ENCODE peak calls at places on chromosome 14, in eight cellular contexts. One of them, this sample, is unnamed.
A peak's percentile ranks its signal among the peaks of the same experiment; 100 is the strongest.

GRCh38 chr14:58082491-58083098 is 69.4 kb downstream of the ARMH4 start:
- DNase-seq in NCI-H2107: no peak
- DNase-seq in T1000: no peak
- DNase-seq in GM13977: no peak
- DNase-seq in cardiac muscle cell: peak; percentile 84
- DNase-seq in activated T-cell treated with anti-CD3 and anti-CD28 coated beads for 1 hour: no peak
- DNase-seq in tibial artery: no peak
- DNase-seq in NCI-H2081: no peak
- DNase-seq in this sample: no peak

GRCh38 chr14:75454963-75455546 is 27.2 kb downstream of the JDP2 start:
- DNase-seq in NCI-H2107: no peak
- DNase-seq in T1000: peak; percentile 16
- DNase-seq in GM13977: no peak
- DNase-seq in cardiac muscle cell: peak; percentile 85
- DNase-seq in activated T-cell treated with anti-CD3 and anti-CD28 coated beads for 1 hour: no peak
- DNase-seq in tibial artery: peak; percentile 84
- DNase-seq in NCI-H2081: no peak
- DNase-seq in this sample: no peak

GRCh38 chr14:102507026-102507860 is 2.3 kb downstream of the ANKRD9 start:
- DNase-seq in NCI-H2107: no peak
- DNase-seq in T1000: no peak
- DNase-seq in GM13977: peak; percentile 26
- DNase-seq in cardiac muscle cell: peak; percentile 51
- DNase-seq in activated T-cell treated with anti-CD3 and anti-CD28 coated beads for 1 hour: no peak
- DNase-seq in tibial artery: no peak
- DNase-seq in NCI-H2081: no peak
- DNase-seq in this sample: no peak

GRCh38 chr14:28765907-28766504 is 581 bp upstream of the FOXG1 start:
- DNase-seq in NCI-H2107: peak; percentile 58
- DNase-seq in T1000: no peak
- DNase-seq in GM13977: no peak
- DNase-seq in cardiac muscle cell: peak; percentile 15
- DNase-seq in activated T-cell treated with anti-CD3 and anti-CD28 coated beads for 1 hour: no peak
- DNase-seq in tibial artery: no peak
- DNase-seq in NCI-H2081: no peak
- DNase-seq in this sample: no peak

GRCh38 chr14:24426912-24427536 is 2.4 kb downstream of the CBLN3 start:
- DNase-seq in NCI-H2107: no peak
- DNase-seq in T1000: no peak
- DNase-seq in GM13977: no peak
- DNase-seq in cardiac muscle cell: no peak
- DNase-seq in activated T-cell treated with anti-CD3 and anti-CD28 coated beads for 1 hour: no peak
- DNase-seq in tibial artery: no peak
- DNase-seq in NCI-H2081: no peak
- DNase-seq in this sample: peak; percentile 33

GRCh38 chr14:102980409-102980810 is 57.9 kb downstream of the AMN start:
- DNase-seq in NCI-H2107: no peak
- DNase-seq in T1000: no peak
- DNase-seq in GM13977: no peak
- DNase-seq in cardiac muscle cell: peak; percentile 76
- DNase-seq in activated T-cell treated with anti-CD3 and anti-CD28 coated beads for 1 hour: no peak
- DNase-seq in tibial artery: no peak
- DNase-seq in NCI-H2081: no peak
- DNase-seq in this sample: no peak

GRCh38 chr14:59695198-59695597 is 118.6 kb upstream of the CCDC175 start:
- DNase-seq in NCI-H2107: no peak
- DNase-seq in T1000: no peak
- DNase-seq in GM13977: no peak
- DNase-seq in cardiac muscle cell: no peak
- DNase-seq in activated T-cell treated with anti-CD3 and anti-CD28 coated beads for 1 hour: no peak
- DNase-seq in tibial artery: peak; percentile 91
- DNase-seq in NCI-H2081: no peak
- DNase-seq in this sample: no peak

GRCh38 chr14:95143813-95144620 is 13.3 kb downstream of the DICER1 start:
- DNase-seq in NCI-H2107: no peak
- DNase-seq in T1000: no peak
- DNase-seq in GM13977: no peak
- DNase-seq in cardiac muscle cell: peak; percentile 30
- DNase-seq in activated T-cell treated with anti-CD3 and anti-CD28 coated beads for 1 hour: no peak
- DNase-seq in tibial artery: no peak
- DNase-seq in NCI-H2081: no peak
- DNase-seq in this sample: no peak

GRCh38 chr14:61357118-61357517 is 35.7 kb downstream of the PRKCH start:
- DNase-seq in NCI-H2107: no peak
- DNase-seq in T1000: no peak
- DNase-seq in GM13977: no peak
- DNase-seq in cardiac muscle cell: no peak
- DNase-seq in activated T-cell treated with anti-CD3 and anti-CD28 coated beads for 1 hour: no peak
- DNase-seq in tibial artery: no peak
- DNase-seq in NCI-H2081: no peak
- DNase-seq in this sample: no peak

GRCh38 chr14:48027115-48027514 is 351.7 kb upstream of the MDGA2 start:
- DNase-seq in NCI-H2107: no peak
- DNase-seq in T1000: no peak
- DNase-seq in GM13977: no peak
- DNase-seq in cardiac muscle cell: no peak
- DNase-seq in activated T-cell treated with anti-CD3 and anti-CD28 coated beads for 1 hour: no peak
- DNase-seq in tibial artery: no peak
- DNase-seq in NCI-H2081: no peak
- DNase-seq in this sample: no peak

GRCh38 chr14:106509795-106510194 is 983.4 kb downstream of the TMEM121 start:
- DNase-seq in NCI-H2107: no peak
- DNase-seq in T1000: no peak
- DNase-seq in GM13977: no peak
- DNase-seq in cardiac muscle cell: no peak
- DNase-seq in activated T-cell treated with anti-CD3 and anti-CD28 coated beads for 1 hour: no peak
- DNase-seq in tibial artery: no peak
- DNase-seq in NCI-H2081: no peak
- DNase-seq in this sample: no peak

GRCh38 chr14:51019089-51019488 is 74.8 kb upstream of the PYGL start:
- DNase-seq in NCI-H2107: no peak
- DNase-seq in T1000: no peak
- DNase-seq in GM13977: no peak
- DNase-seq in cardiac muscle cell: peak; percentile 15
- DNase-seq in activated T-cell treated with anti-CD3 and anti-CD28 coated beads for 1 hour: no peak
- DNase-seq in tibial artery: no peak
- DNase-seq in NCI-H2081: no peak
- DNase-seq in this sample: no peak